ENCODE peak calls at places on chromosomes 6 and 20, in nine cellular contexts. B is MG63; Z is CD4-positive, CD25-positive, alpha-beta regulatory T cell; J is uterus; Y is CD8-positive, alpha-beta memory T cell; K is esophagus muscularis mucosa; N is lung; C is heart left ventricle; G is breast epithelium. E is an unnamed sample.

GRCh38 chr6:55758156-55758942 is 117.0 kb downstream of the BMP5 start:
- DNase-seq in B (peak; percentile 20), Z (no peak), J (no peak), Y (no peak), K (no peak), N (no peak), C (no peak), G (no peak), E (no peak)

GRCh38 chr6:116922853-116923548 is 46.0 kb downstream of the RFX6 start:
- DNase-seq in B (no peak), Z (no peak), J (no peak), Y (no peak), K (no peak), N (no peak), C (no peak), G (no peak), E (no peak)

GRCh38 chr6:138970856-138971425 is 17.1 kb downstream of the REPS1 start:
- DNase-seq in B (peak; percentile 79), Z (no peak), J (no peak), Y (no peak), K (no peak), N (no peak), C (no peak), G (no peak), E (no peak)

GRCh38 chr6:157755752-157756411 is 67.2 kb upstream of the SNX9 start:
- DNase-seq in B (no peak), Z (no peak), J (no peak), Y (no peak), K (no peak), N (no peak), C (no peak), G (no peak), E (no peak)

GRCh38 chr20:17963114-17963897 is 5.3 kb downstream of the SNX5 start:
- DNase-seq in B (no peak), Z (peak; percentile 67), J (no peak), Y (no peak), K (no peak), N (no peak), C (no peak), G (no peak), E (no peak)

GRCh38 chr20:41167118-41167470 is 29.8 kb downstream of the PLCG1 start:
- DNase-seq in B (no peak), Z (no peak), J (no peak), Y (no peak), K (no peak), N (no peak), C (no peak), G (peak; percentile 42), E (no peak)

GRCh38 chr6:99334526-99335127 is 14.8 kb downstream of the FAXC start:
- DNase-seq in B (peak; percentile 6), Z (peak; percentile 46), J (no peak), Y (no peak), K (no peak), N (no peak), C (no peak), G (no peak), E (no peak)

GRCh38 chr6:150456466-150456865 is 87.7 kb downstream of the IYD start:
- DNase-seq in B (no peak), Z (no peak), J (no peak), Y (no peak), K (no peak), N (no peak), C (no peak), G (no peak), E (no peak)

GRCh38 chr6:53529324-53530036 is 15.4 kb downstream of the GCLC start:
- DNase-seq in B (no peak), Z (no peak), J (no peak), Y (no peak), K (no peak), N (no peak), C (no peak), G (no peak), E (no peak)

GRCh38 chr20:3798908-3799248 is 2.8 kb downstream of the CDC25B start:
- DNase-seq in B (no peak), Z (no peak), J (no peak), Y (no peak), K (no peak), N (no peak), C (no peak), G (no peak), E (no peak)

GRCh38 chr6:135870722-135871121 is 19.2 kb downstream of the PDE7B start:
- DNase-seq in B (peak; percentile 74), Z (no peak), J (no peak), Y (no peak), K (no peak), N (no peak), C (no peak), G (no peak), E (no peak)

GRCh38 chr20:4736875-4737274 is 15.2 kb downstream of the PRND start:
- DNase-seq in B (no peak), Z (no peak), J (no peak), Y (no peak), K (no peak), N (no peak), C (no peak), G (no peak), E (no peak)

GRCh38 chr20:46011631-46012482 is 3.1 kb downstream of the MMP9 start:
- DNase-seq in B (peak; percentile 77), Z (peak; percentile 45), J (no peak), Y (no peak), K (no peak), N (peak; percentile 75), C (peak; percentile 43), G (no peak), E (no peak)

GRCh38 chr6:142943746-142944125 is 1.2 kb downstream of the HIVEP2 start:
- DNase-seq in B (no peak), Z (peak; percentile 74), J (peak; percentile 20), Y (peak; percentile 16), K (no peak), N (no peak), C (no peak), G (no peak), E (peak; percentile 22)

GRCh38 chr6:93136111-93136510 is 283.2 kb downstream of the EPHA7 start:
- DNase-seq in B (no peak), Z (no peak), J (no peak), Y (no peak), K (no peak), N (no peak), C (no peak), G (no peak), E (no peak)

GRCh38 chr20:53126185-53126584 is 154.0 kb downstream of the TSHZ2 start:
- DNase-seq in B (no peak), Z (no peak), J (no peak), Y (no peak), K (no peak), N (no peak), C (no peak), G (no peak), E (no peak)

GRCh38 chr6:7912736-7913517 is 2.3 kb upstream of the TXNDC5 start:
- DNase-seq in B (no peak), Z (no peak), J (no peak), Y (no peak), K (no peak), N (no peak), C (no peak), G (no peak), E (no peak)

DNA sequence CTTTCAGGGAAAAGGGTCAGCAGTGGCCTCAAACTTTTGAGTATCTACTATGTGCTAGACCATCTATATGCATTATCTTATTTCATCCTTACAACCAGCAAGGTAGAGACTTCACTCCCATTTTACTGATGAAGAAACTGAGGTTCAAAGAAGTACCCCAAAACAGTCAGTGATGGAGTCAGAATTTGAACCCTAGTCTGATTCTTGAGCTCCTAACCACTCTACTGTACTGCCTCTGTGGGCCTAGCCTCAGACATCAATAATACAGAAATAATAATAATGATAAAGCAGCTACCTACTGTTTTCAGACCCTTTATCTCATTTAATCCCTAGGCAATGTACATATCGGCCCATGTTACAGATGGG is 8.4 kb downstream of the ADA start:
- DNase-seq in B (no peak), Z (no peak), J (no peak), Y (no peak), K (no peak), N (no peak), C (no peak), G (no peak), E (no peak)
- H3K9me3 ChIP-seq in B (no peaks in the 10 kb centered on the region), Z (no peaks in the 10 kb centered on the region), J (no peaks in the 10 kb centered on the region), Y (no peaks in the 10 kb centered on the region), K (no peaks in the 10 kb centered on the region), N (no peaks in the 10 kb centered on the region), C (no peaks in the 10 kb centered on the region), G (no peaks in the 10 kb centered on the region), E (no peaks in the 10 kb centered on the region)

DNA sequence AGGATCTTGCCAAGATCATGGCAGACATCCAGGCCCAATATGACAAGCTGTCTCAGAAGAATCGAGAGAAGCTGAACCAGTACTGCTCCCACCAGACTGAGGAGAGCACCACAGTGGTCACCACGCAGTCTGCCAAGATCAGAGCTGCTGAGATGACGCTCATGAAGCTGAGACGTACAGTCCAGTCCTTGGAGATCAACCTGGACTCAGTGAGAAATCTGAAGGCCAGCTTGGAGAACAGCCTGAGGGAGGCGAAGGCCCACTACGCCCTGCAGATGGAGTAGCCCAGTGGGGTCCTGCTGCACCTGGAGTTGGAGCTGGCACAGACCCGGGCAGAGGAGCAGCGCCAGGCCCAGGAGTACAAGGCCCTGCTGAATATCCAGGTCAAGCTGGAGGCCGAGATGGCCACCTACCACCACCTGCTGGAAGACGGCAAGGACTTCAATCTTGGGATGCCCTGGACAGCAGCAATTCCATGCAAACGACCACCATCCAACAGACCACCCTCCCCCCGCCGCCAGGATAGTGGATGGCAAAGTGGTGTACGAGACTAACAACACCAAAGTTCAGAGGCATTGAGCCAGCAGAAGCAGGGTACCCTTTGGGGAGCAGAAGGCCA is 44.7 kb upstream of the GRM4 start:
- DNase-seq in B (no peak), Z (no peak), J (no peak), Y (no peak), K (no peak), N (no peak), C (no peak), G (no peak), E (no peak)
- H3K9me3 ChIP-seq in B (no peaks in the 10 kb centered on the region), Z (no peaks in the 10 kb centered on the region), J (no peaks in the 10 kb centered on the region), Y (no peaks in the 10 kb centered on the region), K (no peaks in the 10 kb centered on the region), N (no peaks in the 10 kb centered on the region), C (no peaks in the 10 kb centered on the region), G (no peaks in the 10 kb centered on the region), E (no peaks in the 10 kb centered on the region)

GRCh38 chr20:56257604-56258003 is 9.1 kb downstream of the MC3R start:
- DNase-seq in B (no peak), Z (no peak), J (no peak), Y (no peak), K (peak; percentile 89), N (no peak), C (no peak), G (no peak), E (no peak)

DNA sequence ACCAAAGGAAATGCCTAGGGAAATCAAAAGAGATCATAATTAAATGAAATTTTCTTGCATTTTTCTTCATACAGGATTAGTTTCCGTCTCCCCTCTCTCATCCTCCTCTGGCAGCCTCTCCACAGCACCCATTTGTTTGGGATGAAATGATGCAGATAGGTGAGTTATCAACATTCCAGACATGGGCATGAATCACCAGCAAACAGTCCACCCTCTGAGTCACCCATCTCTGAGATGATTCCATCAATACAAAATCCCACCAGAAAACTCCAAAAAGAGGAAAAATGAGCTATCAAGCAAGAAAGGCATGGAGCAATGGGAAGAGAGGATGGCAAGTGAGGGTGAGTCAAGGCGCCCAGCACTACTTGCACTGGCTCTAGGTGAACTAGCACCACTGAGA is 11.4 kb downstream of the MC3R start:
- DNase-seq in B (no peak), Z (no peak), J (no peak), Y (no peak), K (no peak), N (no peak), C (no peak), G (no peak), E (no peak)
- H3K9me3 ChIP-seq in B (no peaks in the 10 kb centered on the region), Z (no peaks in the 10 kb centered on the region), J (no peaks in the 10 kb centered on the region), Y (no peaks in the 10 kb centered on the region), K (no peaks in the 10 kb centered on the region), N (no peaks in the 10 kb centered on the region), C (no peaks in the 10 kb centered on the region), G (no peaks in the 10 kb centered on the region), E (no peaks in the 10 kb centered on the region)

GRCh38 chr6:45138765-45139164 is 189.4 kb upstream of the RUNX2 start:
- DNase-seq in B (no peak), Z (no peak), J (no peak), Y (no peak), K (no peak), N (no peak), C (no peak), G (no peak), E (no peak)
- H3K9me3 ChIP-seq in B (peaks cover 21% of the 10 kb centered on the region), Z (peaks cover 13% of the 10 kb centered on the region), J (no peaks in the 10 kb centered on the region), Y (peaks cover 5% of the 10 kb centered on the region), K (peaks cover 12% of the 10 kb centered on the region), N (peaks cover 3% of the 10 kb centered on the region), C (peaks cover 34% of the 10 kb centered on the region), G (peaks cover 12% of the 10 kb centered on the region), E (peaks cover 3% of the 10 kb centered on the region)